ENCODE peak calls at places on chromosomes 3 and 15, in ten cellular contexts. O is heart left ventricle, Q is left lung, W is HepG2, U is GM23338, V is psoas muscle, I is RWPE2, R is lower lobe of right lung, K is mucosa of descending colon, C is omental fat pad. B is an unnamed sample.

GRCh38 chr3:114651555-114651954 is 357.7 kb downstream of the TIGIT start:
- ATAC-seq in O (peak; percentile 24), Q (no peak), W (no peak), U (no peak), V (peak; percentile 58), I (no peak), R (no peak), K (no peak), C (no peak), B (no peak)

GRCh38 chr3:73115806-73116205 is 54.3 kb downstream of the EBLN2 start:
- ATAC-seq in O (peak; percentile 76), Q (no peak), W (no peak), U (no peak), V (peak; percentile 84), I (no peak), R (no peak), K (no peak), C (no peak), B (no peak)

GRCh38 chr15:97521894-97522293 is 438.6 kb upstream of the ARRDC4 start:
- ATAC-seq in O (peak; percentile 96), Q (no peak), W (no peak), U (peak; percentile 53), V (peak; percentile 81), I (no peak), R (no peak), K (no peak), C (no peak), B (no peak)

GRCh38 chr15:78988361-78988911 is 43.6 kb upstream of the CTSH start:
- ATAC-seq in O (peak; percentile 89), Q (peak; percentile 81), W (peak; percentile 95), U (no peak), V (peak; percentile 46), I (peak; percentile 98), R (peak; percentile 91), K (peak; percentile 80), C (peak; percentile 80), B (peak; percentile 92)

GRCh38 chr3:62622553-62623174 is 249.3 kb upstream of the FEZF2 start:
- ATAC-seq in O (peak; percentile 48), Q (peak; percentile 90), W (peak; percentile 30), U (peak; percentile 70), V (no peak), I (peak; percentile 42), R (peak; percentile 69), K (peak; percentile 44), C (no peak), B (no peak)

GRCh38 chr15:27833974-27834373 is 265.1 kb downstream of the OCA2 start:
- ATAC-seq in O (no peak), Q (no peak), W (no peak), U (no peak), V (no peak), I (no peak), R (no peak), K (no peak), C (no peak), B (no peak)

GRCh38 chr3:195551381-195551978 is 8.4 kb upstream of the PPP1R2 start:
- ATAC-seq in O (peak; percentile 67), Q (peak; percentile 40), W (no peak), U (no peak), V (peak; percentile 52), I (no peak), R (peak; percentile 9), K (peak; percentile 41), C (no peak), B (no peak)

GRCh38 chr15:71892335-71892734 is 82.0 kb downstream of the NR2E3 start:
- ATAC-seq in O (no peak), Q (no peak), W (no peak), U (no peak), V (no peak), I (no peak), R (no peak), K (peak; percentile 83), C (no peak), B (no peak)

GRCh38 chr3:23999012-23999641 is 54.0 kb downstream of the NR1D2 start:
- ATAC-seq in O (peak; percentile 30), Q (peak; percentile 77), W (peak; percentile 53), U (no peak), V (no peak), I (no peak), R (no peak), K (peak; percentile 43), C (no peak), B (no peak)

GRCh38 chr3:183202004-183202722 is 39.6 kb upstream of the LAMP3 start:
- ATAC-seq in O (no peak), Q (peak; percentile 84), W (no peak), U (no peak), V (no peak), I (no peak), R (peak; percentile 54), K (peak; percentile 62), C (no peak), B (no peak)

GRCh38 chr3:40073310-40074007 is 236.0 kb upstream of the EIF1B start:
- ATAC-seq in O (no peak), Q (no peak), W (peak; percentile 82), U (peak; percentile 96), V (no peak), I (no peak), R (no peak), K (no peak), C (no peak), B (no peak)
- TF ChIP-seq CTCF in O (no peak), Q (no peak), W (peak; percentile 21), U (peak; percentile 52), V (no peak), I (no peak), R (no peak), K (no peak), C (no peak), B (no peak)

GRCh38 chr3:129106866-129107565 is 14.6 kb downstream of the RAB43 start:
- ATAC-seq in O (no peak), Q (no peak), W (no peak), U (no peak), V (no peak), I (no peak), R (no peak), K (peak; percentile 66), C (no peak), B (no peak)

GRCh38 chr3:129107793-129108192 is 13.8 kb downstream of the RAB43 start:
- ATAC-seq in O (no peak), Q (peak; percentile 18), W (no peak), U (no peak), V (no peak), I (no peak), R (peak; percentile 22), K (no peak), C (no peak), B (no peak)

GRCh38 chr3:129105862-129106261 is 15.7 kb downstream of the RAB43 start:
- ATAC-seq in O (no peak), Q (no peak), W (no peak), U (no peak), V (no peak), I (no peak), R (no peak), K (no peak), C (no peak), B (no peak)

GRCh38 chr3:129104498-129105079 is 17.0 kb downstream of the RAB43 start:
- ATAC-seq in O (no peak), Q (no peak), W (no peak), U (no peak), V (no peak), I (no peak), R (no peak), K (no peak), C (no peak), B (no peak)

GRCh38 chr3:129106320-129106719 is 15.3 kb downstream of the RAB43 start:
- ATAC-seq in O (peak; percentile 71), Q (no peak), W (peak; percentile 44), U (peak; percentile 52), V (no peak), I (no peak), R (no peak), K (no peak), C (no peak), B (no peak)
- TF ChIP-seq CTCF in O (no peak), Q (no peak), W (peak; percentile 37), U (peak; percentile 41), V (no peak), I (no peak), R (no peak), K (no peak), C (no peak), B (no peak)

GRCh38 chr3:25901796-25902195 is 111.9 kb downstream of the OXSM start:
- ATAC-seq in O (no peak), Q (no peak), W (no peak), U (no peak), V (no peak), I (no peak), R (no peak), K (no peak), C (no peak), B (no peak)
- TF ChIP-seq CTCF in O (no peak), Q (no peak), W (no peak), U (no peak), V (no peak), I (no peak), R (no peak), K (no peak), C (no peak), B (no peak)

GRCh38 chr3:129421988-129422745 is 6.3 kb downstream of the EFCAB12 start:
- ATAC-seq in O (no peak), Q (no peak), W (peak; percentile 34), U (peak; percentile 18), V (no peak), I (no peak), R (no peak), K (no peak), C (no peak), B (no peak)
- TF ChIP-seq CTCF in O (no peak), Q (no peak), W (peak; percentile 52), U (peak; percentile 60), V (no peak), I (no peak), R (no peak), K (no peak), C (no peak), B (no peak)

GRCh38 chr15:39118510-39118909 is 462.4 kb upstream of the THBS1 start:
- ATAC-seq in O (no peak), Q (no peak), W (no peak), U (no peak), V (no peak), I (peak; percentile 84), R (no peak), K (no peak), C (peak; percentile 75), B (no peak)
- TF ChIP-seq CTCF in O (no peak), Q (no peak), W (no peak), U (no peak), V (no peak), I (no peak), R (no peak), K (no peak), C (no peak), B (no peak)

GRCh38 chr3:171183042-171183441 is 156.5 kb upstream of the SLC2A2 start:
- ATAC-seq in O (no peak), Q (no peak), W (peak; percentile 77), U (no peak), V (no peak), I (no peak), R (no peak), K (peak; percentile 58), C (no peak), B (no peak)
- TF ChIP-seq CTCF in O (no peak), Q (no peak), W (peak; percentile 80), U (peak; percentile 27), V (no peak), I (peak; percentile 6), R (no peak), K (no peak), C (no peak), B (no peak)

B was measured in gastroesophageal sphincter.